ENCODE peak calls at places on chromosomes 11 and 22, in ten cellular contexts. L, I, M, J, V, X, Z, B, O and H are unnamed samples.

GRCh38 chr22:43240614-43241013 is 53.7 kb upstream of the TTLL12 start:
- DNase-seq in L (no peak), I (no peak), M (no peak), J (no peak), V (no peak), X (no peak), Z (no peak), B (no peak), O (no peak), H (no peak)

GRCh38 chr22:32606181-32606580 is 131.6 kb downstream of the FBXO7 start:
- DNase-seq in L (no peak), I (no peak), M (no peak), J (no peak), V (no peak), X (no peak), Z (no peak), B (no peak), O (no peak), H (no peak)

GRCh38 chr11:102476812-102477211 is 24.2 kb upstream of the TMEM123 start:
- DNase-seq in L (peak; percentile 81), I (peak; percentile 50), M (peak; percentile 19), J (no peak), V (peak; percentile 22), X (no peak), Z (no peak), B (peak; percentile 41), O (no peak), H (no peak)

GRCh38 chr11:78127408-78127807 is 12.0 kb downstream of the ALG8 start:
- DNase-seq in L (no peak), I (no peak), M (no peak), J (no peak), V (no peak), X (no peak), Z (no peak), B (no peak), O (no peak), H (no peak)

GRCh38 chr11:86954288-86955110 is 696 bp downstream of the FZD4 start:
- DNase-seq in L (no peak), I (no peak), M (peak; percentile 32), J (peak; percentile 45), V (no peak), X (no peak), Z (peak; percentile 35), B (no peak), O (no peak), H (no peak)

GRCh38 chr11:774873-775592 is 2.3 kb downstream of the GATD1 start:
- DNase-seq in L (peak; percentile 67), I (no peak), M (no peak), J (no peak), V (peak; percentile 33), X (no peak), Z (no peak), B (no peak), O (no peak), H (no peak)

GRCh38 chr11:35305670-35306382 is 113.5 kb downstream of the SLC1A2 start:
- DNase-seq in L (peak; percentile 55), I (no peak), M (no peak), J (no peak), V (peak; percentile 56), X (no peak), Z (peak; percentile 45), B (peak; percentile 46), O (no peak), H (no peak)

GRCh38 chr11:68643576-68643975 is 40.8 kb upstream of the GAL start:
- DNase-seq in L (peak; percentile 49), I (no peak), M (no peak), J (no peak), V (peak; percentile 21), X (no peak), Z (no peak), B (no peak), O (no peak), H (no peak)

GRCh38 chr11:112128483-112129121 is 35.3 kb downstream of the IL18 start:
- DNase-seq in L (peak; percentile 97), I (peak; percentile 74), M (peak; percentile 18), J (peak; percentile 76), V (peak; percentile 85), X (peak; percentile 38), Z (peak; percentile 64), B (peak; percentile 52), O (peak; percentile 64), H (peak; percentile 69)

GRCh38 chr11:134574425-134574824 is 162.4 kb upstream of the B3GAT1 start:
- DNase-seq in L (no peak), I (no peak), M (no peak), J (no peak), V (no peak), X (no peak), Z (no peak), B (no peak), O (no peak), H (no peak)

DNA sequence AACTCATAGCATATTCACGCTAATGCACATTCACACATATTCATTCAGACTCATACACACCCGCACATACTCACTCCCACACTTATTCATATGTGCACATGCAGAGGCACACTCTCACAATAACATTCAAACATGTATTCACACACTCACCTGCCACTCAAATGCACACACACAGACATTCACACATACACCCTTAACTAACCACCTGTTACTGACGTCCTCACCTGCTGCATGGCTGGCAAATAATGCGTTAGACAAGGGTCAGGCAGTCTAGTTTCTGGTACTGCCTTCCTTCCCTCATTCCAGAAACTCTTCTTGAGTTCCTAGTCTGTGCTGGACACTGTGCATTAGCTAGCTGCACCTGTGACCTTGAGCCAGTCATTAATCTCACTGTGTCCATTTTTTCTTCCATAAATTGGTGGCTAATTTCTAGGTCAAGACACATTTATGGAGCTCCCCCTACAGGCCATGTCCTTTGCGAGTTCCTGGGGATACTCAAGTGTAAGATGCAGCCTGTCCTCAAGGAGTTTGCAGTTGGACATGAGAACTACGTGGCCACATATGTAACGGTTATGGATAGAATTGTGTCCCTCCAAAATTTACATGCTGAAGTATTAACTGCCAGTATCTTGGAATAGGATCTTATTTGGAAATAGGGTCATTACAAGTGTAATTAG is 34.5 kb upstream of the SEZ6L start:
- DNase-seq in L (no peak), I (no peak), M (no peak), J (no peak), V (no peak), X (no peak), Z (peak; percentile 11), B (no peak), O (no peak), H (no peak)
- TF ChIP-seq CTCF in L (peak; percentile 35), I (no peak), M (no peak), J (no peak), V (no peak), X (peak; percentile 12), Z (peak; percentile 51), B (no peak), O (no peak), H (peak; percentile 12)

GRCh38 chr11:72067676-72068075 is 12.7 kb downstream of the NUMA1 start:
- DNase-seq in L (no peak), I (no peak), M (no peak), J (no peak), V (no peak), X (no peak), Z (no peak), B (no peak), O (no peak), H (no peak)

GRCh38 chr11:72069200-72069599 is 11.1 kb downstream of the NUMA1 start:
- DNase-seq in L (no peak), I (no peak), M (no peak), J (no peak), V (no peak), X (no peak), Z (no peak), B (no peak), O (no peak), H (no peak)

GRCh38 chr11:72070486-72070885 is 9.9 kb downstream of the NUMA1 start:
- DNase-seq in L (no peak), I (no peak), M (no peak), J (no peak), V (no peak), X (no peak), Z (no peak), B (no peak), O (no peak), H (no peak)

GRCh38 chr11:72072348-72072747 is 8.0 kb downstream of the NUMA1 start:
- DNase-seq in L (peak; percentile 91), I (no peak), M (no peak), J (no peak), V (peak; percentile 82), X (no peak), Z (no peak), B (no peak), O (peak; percentile 26), H (peak; percentile 42)

GRCh38 chr11:72069787-72070251 is 10.5 kb downstream of the NUMA1 start:
- DNase-seq in L (peak; percentile 90), I (peak; percentile 70), M (peak; percentile 74), J (peak; percentile 91), V (peak; percentile 84), X (no peak), Z (peak; percentile 47), B (peak; percentile 92), O (peak; percentile 67), H (peak; percentile 86)
- H3K4me3 ChIP-seq in L (peak overlapping the region; percentile 26), I (no peak overlapping the region), M (no peak overlapping the region), J (no peak overlapping the region), V (no peak overlapping the region), X (no peak overlapping the region), Z (no peak overlapping the region), B (peak overlapping the region; percentile 30), O (no peak overlapping the region), H (no peak overlapping the region)

GRCh38 chr11:19508166-19508565 is 204.5 kb upstream of the NAV2 start:
- DNase-seq in L (peak; percentile 9), I (no peak), M (no peak), J (no peak), V (peak; percentile 3), X (no peak), Z (no peak), B (no peak), O (no peak), H (no peak)

GRCh38 chr11:19511413-19512183 is 201.0 kb upstream of the NAV2 start:
- DNase-seq in L (no peak), I (no peak), M (peak; percentile 52), J (peak; percentile 71), V (no peak), X (no peak), Z (peak; percentile 11), B (no peak), O (no peak), H (no peak)

GRCh38 chr11:19512621-19513020 is 200.0 kb upstream of the NAV2 start:
- DNase-seq in L (no peak), I (no peak), M (no peak), J (no peak), V (no peak), X (no peak), Z (no peak), B (no peak), O (no peak), H (no peak)

GRCh38 chr11:19511066-19511412 is 201.6 kb upstream of the NAV2 start:
- DNase-seq in L (no peak), I (no peak), M (no peak), J (no peak), V (no peak), X (no peak), Z (no peak), B (no peak), O (no peak), H (no peak)

GRCh38 chr11:19510468-19510867 is 202.2 kb upstream of the NAV2 start:
- DNase-seq in L (no peak), I (no peak), M (no peak), J (no peak), V (no peak), X (no peak), Z (no peak), B (no peak), O (no peak), H (no peak)
- H3K27me3 ChIP-seq in L (peaks cover 64% of the 10 kb centered on the region), I (peaks cover 2% of the 10 kb centered on the region), M (no peaks in the 10 kb centered on the region), J (no peaks in the 10 kb centered on the region), V (peaks cover 26% of the 10 kb centered on the region), X (peaks cover 21% of the 10 kb centered on the region), Z (no peaks in the 10 kb centered on the region), B (no peaks in the 10 kb centered on the region), O (peaks cover 5% of the 10 kb centered on the region), H (peaks cover 22% of the 10 kb centered on the region)

GRCh38 chr22:23894710-23895598 is 771 bp downstream of the MIF start:
- DNase-seq in L (peak; percentile 79), I (peak; percentile 80), M (peak; percentile 58), J (peak; percentile 62), V (peak; percentile 63), X (peak; percentile 49), Z (peak; percentile 85), B (peak; percentile 72), O (no peak), H (peak; percentile 42)
- TF ChIP-seq CTCF in L (peak; percentile 42), I (peak; percentile 44), M (peak; percentile 29), J (peak; percentile 7), V (peak; percentile 32), X (peak; percentile 63), Z (peak; percentile 53), B (peak; percentile 20), O (peak; percentile 37), H (peak; percentile 49)